ENCODE peak calls at places on chromosomes 3 and 15, in four cellular contexts. H is right cardiac atrium, T is kidney epithelial cell, A is IMR-90. D is an unnamed sample.

GRCh38 chr3:148400754-148401153 is 296.9 kb upstream of the AGTR1 start:
- DNase-seq in H (no peak), T (no peak), A (no peak), D (no peak)

GRCh38 chr15:100901702-100902435 is 17.3 kb upstream of the LRRK1 start:
- DNase-seq in H (peak), T (no peak), A (no peak), D (no peak)

GRCh38 chr3:48372862-48373435 is 930 bp downstream of the FBXW12 start:
- DNase-seq in H (no peak), T (no peak), A (no peak), D (no peak)

GRCh38 chr15:70802629-70803028 is 39.3 kb upstream of the UACA start:
- DNase-seq in H (no peak), T (no peak), A (peak), D (no peak)

GRCh38 chr15:93030430-93031102 is 58.4 kb downstream of the RGMA start:
- DNase-seq in H (peak), T (no peak), A (peak), D (peak)

GRCh38 chr3:55708242-55708641 is 221.1 kb upstream of the WNT5A start:
- DNase-seq in H (no peak), T (no peak), A (no peak), D (no peak)

GRCh38 chr15:63231206-63231605 is 41.8 kb downstream of the RAB8B start:
- DNase-seq in H (no peak), T (no peak), A (no peak), D (no peak)

GRCh38 chr3:14876942-14877341 is 58.2 kb downstream of the FGD5 start:
- DNase-seq in H (peak), T (peak), A (no peak), D (no peak)

GRCh38 chr3:189727898-189728297 is 96.7 kb downstream of the TP63 start:
- DNase-seq in H (no peak), T (no peak), A (peak), D (no peak)

GRCh38 chr3:194379651-194380050 is 10.1 kb upstream of the LRRC15 start:
- DNase-seq in H (no peak), T (no peak), A (no peak), D (no peak)

GRCh38 chr3:106194726-106195125 is 325.9 kb upstream of the CBLB start:
- DNase-seq in H (no peak), T (no peak), A (no peak), D (no peak)

GRCh38 chr3:179189764-179190163 is 41.6 kb downstream of the PIK3CA start:
- DNase-seq in H (no peak), T (no peak), A (peak), D (no peak)

GRCh38 chr3:41681479-41681878 is 280.4 kb downstream of the ULK4 start:
- DNase-seq in H (no peak), T (peak), A (peak), D (no peak)

GRCh38 chr3:184564685-184565385 is 3.2 kb downstream of the EPHB3 start:
- DNase-seq in H (no peak), T (no peak), A (no peak), D (no peak)

GRCh38 chr3:184563569-184563925 is 2.0 kb downstream of the EPHB3 start:
- DNase-seq in H (no peak), T (no peak), A (no peak), D (no peak)

GRCh38 chr3:184565421-184566211 is 4.0 kb downstream of the EPHB3 start:
- DNase-seq in H (no peak), T (peak), A (peak), D (no peak)

GRCh38 chr3:184562875-184563568 is 1.4 kb downstream of the EPHB3 start:
- DNase-seq in H (peak), T (no peak), A (peak), D (no peak)

GRCh38 chr3:184563941-184564684 is 2.5 kb downstream of the EPHB3 start:
- DNase-seq in H (no peak), T (no peak), A (no peak), D (no peak)
- H3K4me3 ChIP-seq in H (no peak), T (no peak), A (peak), D (no peak)

GRCh38 chr3:47008851-47009224 is 29.4 kb downstream of the NBEAL2 start:
- DNase-seq in H (no peak), T (no peak), A (no peak), D (no peak)
- H3K4me3 ChIP-seq in H (peak), T (peak), A (peak), D (peak)

DNA sequence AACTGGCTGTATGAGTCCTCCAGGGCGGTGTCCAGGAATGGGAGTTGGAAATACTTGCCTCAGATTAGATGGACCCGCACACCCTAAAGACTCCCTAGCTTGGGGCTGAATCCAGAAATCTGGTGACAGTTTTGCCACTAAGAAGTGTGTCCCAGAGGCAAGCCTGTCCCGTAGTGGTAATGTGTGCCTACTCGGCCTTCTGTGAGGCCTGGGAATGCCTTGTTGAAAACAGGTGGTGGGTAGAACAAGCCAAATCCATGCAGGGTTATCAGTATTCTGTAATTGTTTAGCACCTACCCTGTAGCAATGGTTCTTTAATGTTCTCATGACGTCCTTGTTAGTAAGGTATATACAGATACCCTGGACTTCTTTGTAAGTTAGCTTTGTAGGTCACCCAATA is 1.6 kb downstream of the C3orf52 start:
- DNase-seq in H (no peak), T (no peak), A (no peak), D (no peak)
- H3K4me3 ChIP-seq in H (no peak), T (peak), A (no peak), D (no peak)

DNA sequence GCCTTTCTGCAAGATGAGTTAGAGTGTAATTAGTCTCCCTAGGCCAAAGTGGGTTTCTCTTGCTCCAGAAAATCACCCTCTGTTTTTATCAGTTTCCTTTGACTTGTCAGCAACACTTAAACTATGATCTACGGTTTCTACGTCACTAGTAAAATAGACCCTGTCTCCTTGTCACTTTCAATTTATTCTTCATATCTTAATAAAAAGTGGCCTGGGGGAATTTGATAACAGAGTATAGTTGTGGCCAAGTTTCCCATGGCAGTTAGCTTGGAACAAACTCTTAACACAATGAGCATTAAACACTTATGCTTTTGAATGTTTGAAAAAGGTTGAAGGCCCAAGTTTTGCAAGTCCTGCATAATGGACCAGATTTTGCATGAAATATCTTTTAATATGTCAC is 79.7 kb downstream of the CGNL1 start:
- DNase-seq in H (no peak), T (no peak), A (no peak), D (no peak)
- H3K4me3 ChIP-seq in H (no peak), T (no peak), A (no peak), D (no peak)

GRCh38 chr3:176855213-176855612 is 342.1 kb downstream of the TBL1XR1 start:
- DNase-seq in H (no peak), T (no peak), A (no peak), D (no peak)
- H3K4me3 ChIP-seq in H (no peak), T (no peak), A (no peak), D (no peak)

GRCh38 chr15:52801748-52802085 is 11.6 kb upstream of the ONECUT1 start:
- DNase-seq in H (no peak), T (no peak), A (no peak), D (no peak)
- H3K4me3 ChIP-seq in H (no peak), T (no peak), A (no peak), D (no peak)

D was measured in GM12865.